ENCODE peak calls at places on chromosome 13, in five cellular contexts. I, H, P, J and W are unnamed samples.

GRCh38 chr13:109400192-109400591 is 386.2 kb downstream of the IRS2 start:
- DNase-seq in J (no peak), H (no peak), P (no peak), I (no peak), W (no peak)

GRCh38 chr13:50527612-50528509 is 315.6 kb downstream of the DLEU7 start:
- DNase-seq in J (no peak), I (no peak), H (no peak), P (peak; percentile 61), W (no peak)

GRCh38 chr13:112958127-112958989 is 10.7 kb upstream of the MCF2L start:
- DNase-seq in J (no peak), H (no peak), I (no peak), P (no peak), W (no peak)

GRCh38 chr13:97588993-97589392 is 155.0 kb downstream of the RAP2A start:
- DNase-seq in H (no peak), I (no peak), P (no peak), J (no peak), W (no peak)

GRCh38 chr13:53368948-53369347 is 340.3 kb downstream of the OLFM4 start:
- DNase-seq in P (no peak), H (no peak), I (no peak), J (no peak), W (peak; percentile 22)

GRCh38 chr13:41137951-41138350 is 5.3 kb upstream of the KBTBD6 start:
- DNase-seq in P (no peak), H (no peak), I (no peak), J (no peak), W (no peak)

GRCh38 chr13:48531416-48532145 is 1.3 kb downstream of the RCBTB2 start:
- DNase-seq in J (no peak), I (no peak), H (no peak), P (no peak), W (no peak)

GRCh38 chr13:30835442-30835841 is 70.6 kb upstream of the MEDAG start:
- DNase-seq in I (no peak), J (no peak), H (no peak), P (no peak), W (no peak)

GRCh38 chr13:48644141-48644540 is 9.6 kb upstream of the CYSLTR2 start:
- DNase-seq in J (no peak), I (no peak), P (no peak), H (no peak), W (no peak)

GRCh38 chr13:111210488-111210887 is 95.4 kb downstream of the ARHGEF7 start:
- DNase-seq in J (no peak), P (no peak), I (peak; percentile 57), H (no peak), W (no peak)

GRCh38 chr13:105363747-105364177 is 1171.7 kb downstream of the EFNB2 start:
- DNase-seq in J (no peak), P (no peak), I (no peak), H (no peak), W (peak; percentile 46)

GRCh38 chr13:43528992-43529391 is 257.8 kb downstream of the ENOX1 start:
- DNase-seq in J (no peak), H (no peak), I (no peak), P (no peak), W (no peak)

GRCh38 chr13:111165189-111165588 is 50.1 kb downstream of the ARHGEF7 start:
- DNase-seq in H (no peak), I (no peak), P (no peak), J (no peak), W (no peak)

GRCh38 chr13:50323440-50324070 is 308.3 kb downstream of the KCNRG start:
- DNase-seq in H (no peak), P (no peak), J (no peak), I (no peak), W (no peak)

GRCh38 chr13:37443538-37443937 is 155.0 kb downstream of the POSTN start:
- DNase-seq in I (no peak), J (no peak), P (no peak), H (no peak), W (no peak)

GRCh38 chr13:25859528-25859927 is 192.3 kb downstream of the SHISA2 start:
- DNase-seq in H (no peak), J (no peak), I (no peak), P (no peak), W (no peak)

GRCh38 chr13:80217614-80218456 is 123.1 kb downstream of the SPRY2 start:
- DNase-seq in H (no peak), J (no peak), I (no peak), P (no peak), W (no peak)

GRCh38 chr13:39776439-39776838 is 121.0 kb downstream of the COG6 start:
- DNase-seq in I (no peak), J (no peak), H (no peak), P (no peak), W (no peak)

GRCh38 chr13:22915442-22916082 is 265.2 kb upstream of the SGCG start:
- DNase-seq in J (peak; percentile 83), P (no peak), I (peak; percentile 78), H (no peak), W (no peak)